ENCODE peak calls at places on chromosome 16, in four cellular contexts. B is esophagus squamous epithelium, L is transverse colon, P is stomach. G is an unnamed sample.

GRCh38 chr16:117381-118365 is 20.8 kb downstream of the NPRL3 start:
- DNase-seq in B (no peak), L (peak; percentile 81), P (peak; percentile 73), G (peak; percentile 76)

GRCh38 chr16:89599451-89599858 is 14.0 kb upstream of the DPEP1 start:
- DNase-seq in B (no peak), L (peak; percentile 61), P (no peak), G (peak; percentile 60)

GRCh38 chr16:85606920-85607319 is 6.2 kb upstream of the GSE1 start:
- DNase-seq in B (no peak), L (no peak), P (no peak), G (no peak)

GRCh38 chr16:84552135-84552534 is 47.7 kb upstream of the MEAK7 start:
- DNase-seq in B (no peak), L (no peak), P (no peak), G (no peak)

GRCh38 chr16:56113223-56113622 is 78.1 kb upstream of the GNAO1 start:
- DNase-seq in B (no peak), L (no peak), P (no peak), G (no peak)

GRCh38 chr16:55672471-55672870 is 16.7 kb downstream of the SLC6A2 start:
- DNase-seq in B (no peak), L (no peak), P (no peak), G (peak; percentile 16)

GRCh38 chr16:54493076-54493475 is 206.5 kb upstream of the IRX3 start:
- DNase-seq in B (no peak), L (no peak), P (no peak), G (no peak)

GRCh38 chr16:73107371-73107770 is 59.4 kb upstream of the ZFHX3 start:
- DNase-seq in B (no peak), L (no peak), P (no peak), G (no peak)

GRCh38 chr16:73199214-73199613 is 151.3 kb upstream of the ZFHX3 start:
- DNase-seq in B (no peak), L (no peak), P (no peak), G (no peak)

GRCh38 chr16:87459833-87460232 is 33.0 kb downstream of the ZCCHC14 start:
- DNase-seq in B (no peak), L (no peak), P (no peak), G (no peak)

GRCh38 chr16:89257757-89258465 is 40.4 kb downstream of the ZNF778 start:
- DNase-seq in B (no peak), L (no peak), P (no peak), G (no peak)

GRCh38 chr16:14569213-14569612 is 60.8 kb downstream of the PARN start:
- DNase-seq in B (no peak), L (peak; percentile 84), P (no peak), G (no peak)

GRCh38 chr16:17205279-17206139 is 265.3 kb downstream of the XYLT1 start:
- DNase-seq in B (no peak), L (no peak), P (peak; percentile 29), G (peak; percentile 25)

GRCh38 chr16:86283944-86284343 is 226.4 kb upstream of the FOXF1 start:
- DNase-seq in B (no peak), L (no peak), P (no peak), G (no peak)

GRCh38 chr16:66878067-66878466 is 2.2 kb upstream of the PDP2 start:
- DNase-seq in B (no peak), L (no peak), P (no peak), G (peak; percentile 58)

DNA sequence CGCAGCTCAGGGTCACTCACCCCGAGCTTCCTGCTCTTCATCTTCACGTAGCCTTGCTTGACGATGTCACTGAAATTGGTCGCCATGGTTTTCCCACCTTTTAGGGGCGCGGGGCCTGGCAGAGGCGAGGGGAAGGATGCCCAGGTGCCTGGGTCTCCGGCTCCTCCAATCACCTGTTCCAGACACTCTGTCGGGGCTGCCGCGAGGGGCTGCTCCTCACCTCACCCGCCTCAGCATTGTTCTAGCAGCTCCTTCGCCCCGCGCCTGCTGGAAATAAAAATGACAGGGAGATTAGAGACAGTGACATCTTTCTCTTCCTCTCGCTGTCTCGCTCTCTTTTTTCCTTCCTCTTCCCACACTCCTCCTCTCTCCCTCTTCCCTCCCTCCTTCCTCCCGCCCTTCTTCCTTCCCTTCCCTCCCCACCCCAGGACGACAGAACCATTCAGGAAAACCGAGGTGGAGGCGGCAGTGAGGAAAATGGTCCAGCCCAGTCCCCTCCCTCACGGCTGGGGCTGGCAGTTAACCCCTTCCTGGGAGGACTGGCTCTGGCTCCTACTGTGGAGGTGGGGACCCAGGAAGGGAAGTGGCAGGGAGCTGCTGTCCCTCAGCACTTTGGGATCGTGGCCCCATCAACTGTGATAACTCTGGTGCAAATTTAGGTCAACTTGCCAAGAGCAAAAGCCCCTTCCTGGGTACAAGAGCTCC is 6.7 kb downstream of the DOK4 start:
- DNase-seq in B (no peak), L (peak; percentile 79), P (peak; percentile 66), G (no peak)
- H3K4me3 ChIP-seq in B (peak overlapping the region; percentile 35), L (peak overlapping the region; percentile 48), P (peak overlapping the region; percentile 44), G (no peak overlapping the region)

GRCh38 chr16:57592591-57593003 is 35.8 kb upstream of the ADGRG1 start:
- DNase-seq in B (no peak), L (peak; percentile 51), P (peak; percentile 44), G (no peak)

GRCh38 chr16:57593021-57593420 is 35.4 kb upstream of the ADGRG1 start:
- DNase-seq in B (no peak), L (no peak), P (no peak), G (no peak)

GRCh38 chr16:57590654-57591085 is 37.8 kb upstream of the ADGRG1 start:
- DNase-seq in B (no peak), L (no peak), P (no peak), G (no peak)

GRCh38 chr16:57591870-57592485 is 36.5 kb upstream of the ADGRG1 start:
- DNase-seq in B (no peak), L (no peak), P (no peak), G (no peak)

GRCh38 chr16:57591086-57591869 is 37.2 kb upstream of the ADGRG1 start:
- DNase-seq in B (no peak), L (peak; percentile 76), P (peak; percentile 81), G (peak; percentile 80)
- TF ChIP-seq POLR2A in B (no peak), L (no peak), P (no peak), G (no peak)

GRCh38 chr16:70689035-70689969 is 3.4 kb upstream of the MTSS2 start:
- DNase-seq in B (no peak), L (peak; percentile 58), P (peak; percentile 86), G (no peak)
- H3K27ac ChIP-seq in B (peak overlapping the region; percentile 89), L (peak overlapping the region; percentile 91), P (peak overlapping the region; percentile 95), G (peak overlapping the region; percentile 60)

GRCh38 chr16:31428638-31429247 is 583 bp upstream of the COX6A2 start:
- DNase-seq in B (no peak), L (no peak), P (no peak), G (no peak)
- H3K4me3 ChIP-seq in B (no peak overlapping the region), L (no peak overlapping the region), P (no peak overlapping the region), G (no peak overlapping the region)

DNA sequence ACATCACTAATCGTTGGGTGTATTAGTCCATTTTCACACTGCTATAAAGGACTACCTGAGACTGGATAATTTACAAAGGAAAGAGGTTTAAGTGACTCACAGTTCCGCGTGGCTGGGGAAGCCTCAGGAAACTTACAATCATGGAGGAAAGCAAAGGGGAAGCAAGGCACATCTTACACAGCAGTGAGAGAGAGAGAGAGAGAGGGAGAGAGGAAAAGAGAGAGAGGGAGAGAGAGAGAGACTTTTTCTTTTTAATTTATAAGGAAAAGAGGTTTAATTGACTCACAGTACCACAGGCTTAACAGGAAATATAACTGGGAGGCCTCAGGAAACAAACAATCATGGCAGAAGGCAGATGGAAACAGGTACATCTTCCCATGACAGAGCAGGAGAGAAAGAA is 41.7 kb downstream of the CNGB1 start:
- DNase-seq in B (no peak), L (no peak), P (no peak), G (no peak)
- TF ChIP-seq POLR2A in B (no peak), L (no peak), P (no peak), G (no peak)

DNA sequence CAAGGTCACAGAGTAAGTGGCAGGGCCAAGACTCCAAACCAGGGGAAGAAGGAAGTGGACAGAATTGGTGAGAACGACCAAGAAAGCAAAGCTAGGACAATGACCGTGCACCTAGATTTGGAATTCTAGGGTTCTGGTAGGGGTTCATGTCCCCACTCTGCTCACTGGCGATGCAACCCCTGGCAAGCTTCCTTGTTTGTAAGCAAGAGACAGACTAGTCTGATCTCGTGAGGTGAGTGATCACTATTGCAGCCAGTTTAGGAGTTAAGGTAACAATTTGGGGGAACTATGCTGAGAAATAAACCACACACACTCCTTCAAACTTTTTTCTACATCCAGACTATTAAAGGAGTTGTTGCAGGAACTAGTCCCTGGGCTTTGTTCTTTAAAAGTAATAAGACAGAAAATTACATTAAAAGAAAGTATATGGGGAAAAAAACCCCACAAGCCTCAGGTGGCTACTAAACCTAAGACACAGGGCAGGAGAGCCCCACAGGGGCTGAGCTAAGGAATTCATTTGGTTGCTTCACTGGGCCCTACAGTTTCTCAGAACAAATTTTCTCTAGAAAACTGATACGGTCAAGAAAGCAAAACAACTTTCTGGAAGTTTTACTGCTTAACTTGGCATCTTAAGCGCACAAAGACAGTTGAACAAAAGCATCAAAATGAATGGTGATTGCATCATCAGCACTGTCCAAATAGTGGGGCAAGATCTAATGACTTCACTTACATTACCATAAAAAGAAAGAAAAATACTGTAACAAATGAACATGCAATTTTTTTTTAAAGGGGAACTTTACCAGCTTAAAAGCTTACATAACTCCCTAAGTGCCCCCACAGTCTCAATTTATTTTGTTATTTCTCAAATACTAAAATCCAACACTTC is 47.8 kb downstream of the XPO6 start:
- DNase-seq in B (no peak), L (no peak), P (no peak), G (no peak)
- H3K27ac ChIP-seq in B (peak overlapping the region; percentile 31), L (no peak overlapping the region), P (peak overlapping the region; percentile 20), G (no peak overlapping the region)

GRCh38 chr16:31471875-31472558 is at the start of gene TGFB1I1:
- DNase-seq in B (no peak), L (peak; percentile 68), P (no peak), G (no peak)

GRCh38 chr16:31467858-31468257 is 4.1 kb upstream of the TGFB1I1 start:
- DNase-seq in B (no peak), L (no peak), P (no peak), G (no peak)

GRCh38 chr16:31472559-31473203 is 729 bp downstream of the TGFB1I1 start:
- DNase-seq in B (no peak), L (peak; percentile 93), P (peak; percentile 87), G (peak; percentile 78)

GRCh38 chr16:31471241-31471874 is 594 bp upstream of the TGFB1I1 start:
- DNase-seq in B (no peak), L (no peak), P (no peak), G (no peak)

GRCh38 chr16:31470615-31471014 is 1.3 kb upstream of the TGFB1I1 start:
- DNase-seq in B (no peak), L (no peak), P (no peak), G (no peak)
- H3K4me3 ChIP-seq in B (no peak overlapping the region), L (no peak overlapping the region), P (no peak overlapping the region), G (no peak overlapping the region)